ENCODE peak calls at places on chromosomes 5 and 9, in seven cellular contexts. One of them, this sample, is unnamed.
A peak's percentile ranks its signal among the peaks of the same experiment; 100 is the strongest.

GRCh38 chr9:105967798-105968197 is 273.5 kb downstream of the TMEM38B start:
- DNase-seq in mesendoderm: no peak
- DNase-seq in IMR-90: no peak
- DNase-seq in mesenchymal stem cell: no peak
- DNase-seq in H9: no peak
- DNase-seq in H1: no peak
- DNase-seq in trophoblast cell: no peak
- DNase-seq in this sample: no peak

GRCh38 chr5:1016036-1016435 is 7.4 kb downstream of the NKD2 start:
- DNase-seq in mesendoderm: no peak
- DNase-seq in IMR-90: no peak
- DNase-seq in mesenchymal stem cell: no peak
- DNase-seq in H9: no peak
- DNase-seq in H1: no peak
- DNase-seq in trophoblast cell: no peak
- DNase-seq in this sample: no peak

GRCh38 chr9:131593936-131594665 is 48.8 kb downstream of the PRRT1B start:
- DNase-seq in mesendoderm: no peak
- DNase-seq in IMR-90: no peak
- DNase-seq in mesenchymal stem cell: no peak
- DNase-seq in H9: no peak
- DNase-seq in H1: no peak
- DNase-seq in trophoblast cell: no peak
- DNase-seq in this sample: no peak

GRCh38 chr5:156913719-156914370 is 49.2 kb downstream of the TIMD4 start:
- DNase-seq in mesendoderm: peak; percentile 67
- DNase-seq in IMR-90: no peak
- DNase-seq in mesenchymal stem cell: no peak
- DNase-seq in H9: peak; percentile 91
- DNase-seq in H1: peak; percentile 77
- DNase-seq in trophoblast cell: no peak
- DNase-seq in this sample: no peak

GRCh38 chr5:58738336-58738735 is 155.5 kb downstream of the RAB3C start:
- DNase-seq in mesendoderm: no peak
- DNase-seq in IMR-90: no peak
- DNase-seq in mesenchymal stem cell: no peak
- DNase-seq in H9: no peak
- DNase-seq in H1: no peak
- DNase-seq in trophoblast cell: no peak
- DNase-seq in this sample: no peak

GRCh38 chr9:89461302-89461701 is 36.6 kb downstream of the SEMA4D start:
- DNase-seq in mesendoderm: peak; percentile 49
- DNase-seq in IMR-90: peak; percentile 83
- DNase-seq in mesenchymal stem cell: peak; percentile 56
- DNase-seq in H9: no peak
- DNase-seq in H1: no peak
- DNase-seq in trophoblast cell: no peak
- DNase-seq in this sample: no peak

GRCh38 chr5:83844320-83845068 is 123.8 kb upstream of the HAPLN1 start:
- DNase-seq in mesendoderm: peak; percentile 30
- DNase-seq in IMR-90: peak; percentile 74
- DNase-seq in mesenchymal stem cell: peak; percentile 84
- DNase-seq in H9: no peak
- DNase-seq in H1: no peak
- DNase-seq in trophoblast cell: peak; percentile 80
- DNase-seq in this sample: no peak

GRCh38 chr9:97983524-97984187 is 515 bp downstream of the ANP32B start:
- DNase-seq in mesendoderm: peak; percentile 46
- DNase-seq in IMR-90: peak; percentile 9
- DNase-seq in mesenchymal stem cell: peak; percentile 60
- DNase-seq in H9: peak; percentile 37
- DNase-seq in H1: no peak
- DNase-seq in trophoblast cell: peak; percentile 55
- DNase-seq in this sample: no peak

GRCh38 chr9:3912260-3912659 is 386.5 kb upstream of the RFX3 start:
- DNase-seq in mesendoderm: no peak
- DNase-seq in IMR-90: no peak
- DNase-seq in mesenchymal stem cell: peak; percentile 26
- DNase-seq in H9: no peak
- DNase-seq in H1: no peak
- DNase-seq in trophoblast cell: no peak
- DNase-seq in this sample: no peak

DNA sequence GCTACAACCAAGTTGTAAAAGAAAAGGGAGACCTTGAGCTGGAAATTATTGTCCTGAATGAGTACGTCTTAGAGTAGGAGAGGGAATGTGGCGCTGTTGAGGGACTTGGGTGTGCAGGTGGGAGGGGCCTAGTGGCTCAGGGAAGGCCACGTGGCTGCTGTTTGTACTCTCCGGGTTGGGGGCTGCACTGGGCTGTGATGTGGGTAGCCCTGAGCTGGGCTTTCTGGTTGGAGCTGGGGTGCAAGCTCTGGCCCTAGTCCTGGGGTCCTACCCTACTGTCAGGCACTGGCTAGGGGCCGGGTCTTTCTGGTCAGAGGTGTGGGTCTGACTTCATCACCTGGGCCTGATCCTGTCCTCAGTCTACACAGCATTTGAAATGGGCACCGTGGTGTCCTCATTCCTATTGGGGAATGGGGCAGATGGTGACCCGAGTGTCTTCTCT is 19.1 kb upstream of the GLE1 start:
- DNase-seq in mesendoderm: no peak
- DNase-seq in IMR-90: no peak
- DNase-seq in mesenchymal stem cell: no peak
- DNase-seq in H9: no peak
- DNase-seq in H1: no peak
- DNase-seq in trophoblast cell: no peak
- DNase-seq in this sample: no peak
- H3K4ac ChIP-seq in mesendoderm: no peak overlapping the region
- H3K4ac ChIP-seq in IMR-90: no peak overlapping the region
- H3K4ac ChIP-seq in mesenchymal stem cell: no peak overlapping the region
- H3K4ac ChIP-seq in H9: no peak overlapping the region
- H3K4ac ChIP-seq in H1: no peak overlapping the region
- H3K4ac ChIP-seq in trophoblast cell: no peak overlapping the region
- H3K4ac ChIP-seq in this sample: no peak overlapping the region

GRCh38 chr9:11064853-11065252 is 452.1 kb upstream of the PTPRD start:
- DNase-seq in mesendoderm: no peak
- DNase-seq in IMR-90: no peak
- DNase-seq in mesenchymal stem cell: no peak
- DNase-seq in H9: no peak
- DNase-seq in H1: no peak
- DNase-seq in trophoblast cell: no peak
- DNase-seq in this sample: no peak
- H3K4ac ChIP-seq in mesendoderm: no peak overlapping the region
- H3K4ac ChIP-seq in IMR-90: no peak overlapping the region
- H3K4ac ChIP-seq in mesenchymal stem cell: no peak overlapping the region
- H3K4ac ChIP-seq in H9: no peak overlapping the region
- H3K4ac ChIP-seq in H1: no peak overlapping the region
- H3K4ac ChIP-seq in trophoblast cell: no peak overlapping the region
- H3K4ac ChIP-seq in this sample: no peak overlapping the region

GRCh38 chr5:36128795-36129194 is 22.9 kb downstream of the LMBRD2 start:
- DNase-seq in mesendoderm: no peak
- DNase-seq in IMR-90: no peak
- DNase-seq in mesenchymal stem cell: no peak
- DNase-seq in H9: no peak
- DNase-seq in H1: no peak
- DNase-seq in trophoblast cell: no peak
- DNase-seq in this sample: no peak
- H3K4ac ChIP-seq in mesendoderm: no peak overlapping the region
- H3K4ac ChIP-seq in IMR-90: no peak overlapping the region
- H3K4ac ChIP-seq in mesenchymal stem cell: no peak overlapping the region
- H3K4ac ChIP-seq in H9: no peak overlapping the region
- H3K4ac ChIP-seq in H1: no peak overlapping the region
- H3K4ac ChIP-seq in trophoblast cell: no peak overlapping the region
- H3K4ac ChIP-seq in this sample: no peak overlapping the region

GRCh38 chr9:123286324-123286723 is 17.9 kb upstream of the STRBP start:
- DNase-seq in mesendoderm: no peak
- DNase-seq in IMR-90: no peak
- DNase-seq in mesenchymal stem cell: no peak
- DNase-seq in H9: no peak
- DNase-seq in H1: no peak
- DNase-seq in trophoblast cell: no peak
- DNase-seq in this sample: no peak
- H3K4ac ChIP-seq in mesendoderm: no peak overlapping the region
- H3K4ac ChIP-seq in IMR-90: no peak overlapping the region
- H3K4ac ChIP-seq in mesenchymal stem cell: no peak overlapping the region
- H3K4ac ChIP-seq in H9: no peak overlapping the region
- H3K4ac ChIP-seq in H1: no peak overlapping the region
- H3K4ac ChIP-seq in trophoblast cell: no peak overlapping the region
- H3K4ac ChIP-seq in this sample: no peak overlapping the region

DNA sequence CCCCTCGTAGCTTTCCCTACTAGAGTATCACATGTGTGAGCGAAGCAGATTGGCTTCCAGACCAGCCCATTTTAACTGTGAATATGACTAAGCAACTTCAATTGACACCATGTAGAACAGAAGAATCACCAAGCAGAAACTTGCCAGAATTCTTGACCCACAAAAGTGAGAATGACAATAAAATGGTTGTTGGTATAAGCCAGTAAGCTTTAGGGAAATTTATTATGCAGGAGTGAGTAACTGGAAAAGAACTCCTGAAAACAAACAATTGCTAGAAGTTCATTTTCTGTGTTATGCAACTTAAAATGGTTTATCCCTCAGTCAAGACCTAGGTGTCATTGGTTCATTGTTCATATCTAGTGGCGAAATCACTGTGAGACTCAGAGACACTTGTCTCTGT is 303.1 kb downstream of the DMRT2 start:
- DNase-seq in mesendoderm: no peak
- DNase-seq in IMR-90: no peak
- DNase-seq in mesenchymal stem cell: no peak
- DNase-seq in H9: no peak
- DNase-seq in H1: no peak
- DNase-seq in trophoblast cell: no peak
- DNase-seq in this sample: no peak
- H3K4ac ChIP-seq in mesendoderm: no peak overlapping the region
- H3K4ac ChIP-seq in IMR-90: no peak overlapping the region
- H3K4ac ChIP-seq in mesenchymal stem cell: no peak overlapping the region
- H3K4ac ChIP-seq in H9: no peak overlapping the region
- H3K4ac ChIP-seq in H1: no peak overlapping the region
- H3K4ac ChIP-seq in trophoblast cell: no peak overlapping the region
- H3K4ac ChIP-seq in this sample: no peak overlapping the region

GRCh38 chr5:9500244-9500643 is 45.6 kb downstream of the SEMA5A start:
- DNase-seq in mesendoderm: no peak
- DNase-seq in IMR-90: no peak
- DNase-seq in mesenchymal stem cell: no peak
- DNase-seq in H9: no peak
- DNase-seq in H1: no peak
- DNase-seq in trophoblast cell: no peak
- DNase-seq in this sample: no peak

GRCh38 chr5:9498541-9499497 is 47.1 kb downstream of the SEMA5A start:
- DNase-seq in mesendoderm: peak; percentile 82
- DNase-seq in IMR-90: peak; percentile 20
- DNase-seq in mesenchymal stem cell: peak; percentile 34
- DNase-seq in H9: peak; percentile 52
- DNase-seq in H1: no peak
- DNase-seq in trophoblast cell: peak; percentile 92
- DNase-seq in this sample: peak; percentile 26

GRCh38 chr5:9497347-9497746 is 48.5 kb downstream of the SEMA5A start:
- DNase-seq in mesendoderm: no peak
- DNase-seq in IMR-90: no peak
- DNase-seq in mesenchymal stem cell: no peak
- DNase-seq in H9: no peak
- DNase-seq in H1: no peak
- DNase-seq in trophoblast cell: no peak
- DNase-seq in this sample: no peak

GRCh38 chr5:9496801-9497200 is 49.1 kb downstream of the SEMA5A start:
- DNase-seq in mesendoderm: no peak
- DNase-seq in IMR-90: no peak
- DNase-seq in mesenchymal stem cell: no peak
- DNase-seq in H9: no peak
- DNase-seq in H1: no peak
- DNase-seq in trophoblast cell: no peak
- DNase-seq in this sample: no peak

DNA sequence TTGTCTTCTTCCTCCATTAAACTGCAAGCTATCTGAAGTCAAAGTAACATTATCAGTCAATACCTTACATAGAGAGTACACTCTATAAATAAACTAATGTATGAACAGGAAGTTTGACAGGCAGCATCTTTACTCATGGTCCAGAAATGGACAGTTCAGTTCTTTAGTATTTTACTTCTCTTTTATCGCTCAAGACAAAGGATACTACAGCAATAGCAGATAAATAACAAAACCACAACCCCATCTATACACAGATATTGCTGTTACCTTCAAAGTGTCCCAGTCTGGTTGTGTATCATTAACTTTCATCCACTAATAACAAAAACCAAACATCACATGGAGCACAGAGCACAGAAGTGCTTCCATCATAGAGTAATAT is 46.4 kb downstream of the SEMA5A start:
- DNase-seq in mesendoderm: no peak
- DNase-seq in IMR-90: no peak
- DNase-seq in mesenchymal stem cell: no peak
- DNase-seq in H9: no peak
- DNase-seq in H1: no peak
- DNase-seq in trophoblast cell: no peak
- DNase-seq in this sample: no peak
- H3K4ac ChIP-seq in mesendoderm: no peak overlapping the region
- H3K4ac ChIP-seq in IMR-90: no peak overlapping the region
- H3K4ac ChIP-seq in mesenchymal stem cell: no peak overlapping the region
- H3K4ac ChIP-seq in H9: no peak overlapping the region
- H3K4ac ChIP-seq in H1: no peak overlapping the region
- H3K4ac ChIP-seq in trophoblast cell: no peak overlapping the region
- H3K4ac ChIP-seq in this sample: no peak overlapping the region

GRCh38 chr5:116734717-116735072 is 160.1 kb upstream of the SEMA6A start:
- DNase-seq in mesendoderm: no peak
- DNase-seq in IMR-90: no peak
- DNase-seq in mesenchymal stem cell: no peak
- DNase-seq in H9: no peak
- DNase-seq in H1: no peak
- DNase-seq in trophoblast cell: no peak
- DNase-seq in this sample: no peak
- H3K4ac ChIP-seq in mesendoderm: peak overlapping the region; percentile 58
- H3K4ac ChIP-seq in IMR-90: no peak overlapping the region
- H3K4ac ChIP-seq in mesenchymal stem cell: no peak overlapping the region
- H3K4ac ChIP-seq in H9: no peak overlapping the region
- H3K4ac ChIP-seq in H1: no peak overlapping the region
- H3K4ac ChIP-seq in trophoblast cell: no peak overlapping the region
- H3K4ac ChIP-seq in this sample: no peak overlapping the region

DNA sequence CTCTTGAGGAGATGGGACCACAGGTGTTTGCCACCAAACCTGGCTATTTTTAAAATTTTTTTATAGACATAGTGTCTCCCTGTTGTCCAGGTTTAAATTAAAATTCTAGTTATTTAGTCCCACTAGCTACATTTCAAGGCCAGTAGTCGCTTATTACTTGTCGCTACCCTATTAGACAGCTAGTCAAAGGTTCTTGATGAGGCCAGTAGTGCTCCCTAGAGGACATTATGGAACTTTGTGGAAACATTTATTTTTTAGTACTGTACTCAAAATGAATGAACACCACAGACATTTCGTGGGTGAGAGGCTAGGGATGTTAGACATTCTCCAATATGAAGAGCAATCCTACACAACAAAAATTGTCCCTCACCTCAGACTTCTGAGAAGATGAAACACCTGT is 14.4 kb upstream of the GRXCR2 start:
- DNase-seq in mesendoderm: no peak
- DNase-seq in IMR-90: no peak
- DNase-seq in mesenchymal stem cell: no peak
- DNase-seq in H9: no peak
- DNase-seq in H1: no peak
- DNase-seq in trophoblast cell: no peak
- DNase-seq in this sample: no peak
- H3K4ac ChIP-seq in mesendoderm: no peak overlapping the region
- H3K4ac ChIP-seq in IMR-90: no peak overlapping the region
- H3K4ac ChIP-seq in mesenchymal stem cell: no peak overlapping the region
- H3K4ac ChIP-seq in H9: no peak overlapping the region
- H3K4ac ChIP-seq in H1: no peak overlapping the region
- H3K4ac ChIP-seq in trophoblast cell: no peak overlapping the region
- H3K4ac ChIP-seq in this sample: no peak overlapping the region

GRCh38 chr9:136445799-136446198 is 6.2 kb upstream of the INPP5E start:
- DNase-seq in mesendoderm: no peak
- DNase-seq in IMR-90: no peak
- DNase-seq in mesenchymal stem cell: no peak
- DNase-seq in H9: no peak
- DNase-seq in H1: no peak
- DNase-seq in trophoblast cell: no peak
- DNase-seq in this sample: no peak
- H3K4ac ChIP-seq in mesendoderm: no peak overlapping the region
- H3K4ac ChIP-seq in IMR-90: no peak overlapping the region
- H3K4ac ChIP-seq in mesenchymal stem cell: no peak overlapping the region
- H3K4ac ChIP-seq in H9: no peak overlapping the region
- H3K4ac ChIP-seq in H1: no peak overlapping the region
- H3K4ac ChIP-seq in trophoblast cell: no peak overlapping the region
- H3K4ac ChIP-seq in this sample: no peak overlapping the region